ENCODE peak calls at places on chromosomes 13 and 19, in seven cellular contexts. C, R, U, L, N, F and D are unnamed samples.

GRCh38 chr19:34217952-34218817 is 36.2 kb upstream of the GARRE1 start:
- DNase-seq in F (no peak), N (peak), C (no peak), R (peak), L (no peak), U (peak), D (no peak)

GRCh38 chr13:79485014-79485441 is 4.1 kb downstream of the NDFIP2 start:
- DNase-seq in R (peak), L (no peak), F (no peak), N (peak), U (no peak), C (no peak), D (no peak)

GRCh38 chr19:35671818-35672217 is 5.5 kb downstream of the UPK1A start:
- DNase-seq in U (no peak), N (peak), F (no peak), R (no peak), C (no peak), L (no peak), D (no peak)

GRCh38 chr19:49997709-49998108 is 27.5 kb downstream of the VRK3 start:
- DNase-seq in R (peak), L (no peak), N (peak), U (peak), C (no peak), F (no peak), D (no peak)

GRCh38 chr13:89239361-89240127 is 1568.4 kb downstream of the SLITRK5 start:
- DNase-seq in C (no peak), N (no peak), F (no peak), L (no peak), R (no peak), U (no peak), D (no peak)

GRCh38 chr19:29293736-29294342 is 80.9 kb upstream of the UQCRFS1 start:
- DNase-seq in C (peak), N (no peak), U (no peak), L (no peak), F (no peak), R (no peak), D (no peak)

GRCh38 chr13:97223711-97224461 is 1.8 kb downstream of the MBNL2 start:
- DNase-seq in F (peak), U (no peak), L (no peak), R (peak), C (peak), N (peak), D (no peak)

GRCh38 chr19:54133312-54133956 is 4.1 kb upstream of the CNOT3 start:
- DNase-seq in C (no peak), L (no peak), R (peak), N (no peak), U (no peak), F (no peak), D (peak)

GRCh38 chr13:49021953-49022352 is 46.2 kb downstream of the FNDC3A start:
- DNase-seq in F (no peak), C (no peak), R (peak), U (no peak), N (no peak), L (no peak), D (no peak)

GRCh38 chr19:32231020-32231419 is 114.4 kb upstream of the ZNF507 start:
- DNase-seq in N (no peak), F (no peak), C (no peak), R (no peak), L (no peak), U (no peak), D (no peak)

GRCh38 chr13:42747399-42747873 is 33.9 kb upstream of the FAM216B start:
- DNase-seq in C (no peak), L (no peak), N (peak), F (no peak), U (no peak), R (peak), D (no peak)

GRCh38 chr13:79631260-79631659 is 150.3 kb downstream of the NDFIP2 start:
- DNase-seq in R (peak), F (no peak), U (no peak), L (no peak), N (peak), C (no peak), D (no peak)

GRCh38 chr19:16470911-16471811 is 609 bp downstream of the EPS15L1 start:
- DNase-seq in N (peak), F (peak), L (no peak), C (no peak), U (no peak), R (peak), D (no peak)

GRCh38 chr13:79637086-79637763 is 156.3 kb downstream of the NDFIP2 start:
- DNase-seq in L (no peak), N (peak), F (peak), C (peak), R (peak), U (no peak), D (no peak)

GRCh38 chr19:41415154-41415571 is 12.0 kb downstream of the B3GNT8 start:
- DNase-seq in L (no peak), U (no peak), F (peak), N (no peak), C (no peak), R (no peak), D (no peak)

GRCh38 chr13:40371531-40372125 is 294.8 kb downstream of the FOXO1 start:
- DNase-seq in U (no peak), F (no peak), N (no peak), L (no peak), C (no peak), R (no peak), D (no peak)

GRCh38 chr19:1526066-1526778 is 2.3 kb downstream of the PLK5 start:
- DNase-seq in C (no peak), N (no peak), R (no peak), L (no peak), U (no peak), F (no peak), D (no peak)

GRCh38 chr13:74204606-74205312 is 70.6 kb upstream of the KLF12 start:
- DNase-seq in F (no peak), L (no peak), R (peak), U (no peak), C (no peak), N (no peak), D (no peak)

GRCh38 chr13:73740681-73741080 is 393.5 kb downstream of the KLF12 start:
- DNase-seq in C (peak), U (no peak), L (no peak), N (peak), F (no peak), R (peak), D (no peak)

GRCh38 chr19:28705008-28705407 is 507.9 kb downstream of the UQCRFS1 start:
- DNase-seq in L (no peak), R (peak), C (no peak), U (no peak), F (no peak), N (peak), D (no peak)

DNA sequence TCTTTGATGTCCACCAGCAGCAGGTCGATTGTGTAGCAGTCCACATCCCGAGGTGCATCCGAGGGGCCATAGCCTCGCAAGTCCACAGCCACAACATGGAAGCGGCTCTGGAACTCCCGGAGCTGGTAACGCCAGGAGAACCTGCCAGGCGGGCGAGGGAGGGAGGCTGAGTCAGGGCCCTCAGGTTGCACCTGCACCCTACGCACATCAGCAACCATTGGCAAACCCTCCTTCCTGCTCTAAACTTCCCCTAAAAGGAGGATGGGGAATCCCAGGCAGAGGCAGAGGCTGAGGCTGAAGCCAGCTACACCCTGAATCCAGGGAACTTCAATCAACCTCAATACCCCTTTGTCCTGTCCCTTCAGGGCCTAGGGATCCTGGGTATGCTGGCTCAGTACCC is 992 bp downstream of the EPHX3 start:
- DNase-seq in U (no peak), F (no peak), R (no peak), C (no peak), N (no peak), L (no peak), D (no peak)
- H3K4me3 ChIP-seq in U (no peak), F (no peak), R (no peak), C (no peak), N (no peak), L (no peak), D (peak)

DNA sequence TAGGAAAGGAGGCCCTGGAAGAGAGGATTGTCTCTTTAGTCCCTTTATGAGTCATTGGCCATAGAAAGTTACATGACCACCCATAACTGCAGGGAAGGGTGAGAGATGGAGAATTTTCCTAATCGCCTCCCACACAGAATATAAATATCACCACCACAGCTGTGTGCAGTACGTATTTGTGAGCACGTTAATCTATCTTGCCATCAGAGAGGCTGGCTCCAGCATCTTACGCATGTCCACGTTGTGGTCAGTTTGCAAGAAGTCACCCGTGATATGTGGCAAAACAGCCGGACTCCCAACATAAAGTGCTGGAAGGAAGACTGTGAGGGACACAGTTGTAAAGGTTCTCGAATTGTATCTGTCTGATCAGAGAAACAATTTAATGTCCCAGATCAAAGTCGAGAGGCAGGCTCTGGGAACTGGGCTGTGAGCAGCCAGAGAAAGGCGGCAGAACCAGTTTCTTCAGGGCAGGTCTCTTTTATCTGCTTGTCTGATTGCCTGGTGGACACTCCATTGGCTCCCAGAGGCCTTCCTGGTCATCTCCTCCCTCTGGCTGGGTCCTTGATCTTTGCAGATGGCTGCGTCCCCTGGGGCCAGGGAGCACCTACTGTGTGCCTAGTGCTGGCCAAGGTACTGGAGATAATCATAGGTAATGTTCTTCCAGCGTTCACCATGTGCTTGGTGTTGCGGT is 74.9 kb downstream of the SIPA1L3 start:
- DNase-seq in N (no peak), U (no peak), R (peak), F (no peak), L (no peak), C (no peak), D (no peak)
- TF ChIP-seq CTCF in N (no peak), U (no peak), R (no peak), F (no peak), L (no peak), C (no peak), D (no peak)

GRCh38 chr19:2989236-2989946 is 12.0 kb downstream of the TLE6 start:
- DNase-seq in N (no peak), C (no peak), U (no peak), F (no peak), R (no peak), L (no peak), D (no peak)

GRCh38 chr19:2983351-2984195 is 6.2 kb downstream of the TLE6 start:
- DNase-seq in C (peak), U (peak), L (peak), R (peak), N (peak), F (peak), D (no peak)

GRCh38 chr19:2984196-2984490 is 6.8 kb downstream of the TLE6 start:
- DNase-seq in C (no peak), R (no peak), F (no peak), N (no peak), L (no peak), U (no peak), D (no peak)

GRCh38 chr19:2988568-2988967 is 11.2 kb downstream of the TLE6 start:
- DNase-seq in N (no peak), R (no peak), F (no peak), U (no peak), L (no peak), C (no peak), D (no peak)

GRCh38 chr19:2986951-2987491 is 9.7 kb downstream of the TLE6 start:
- DNase-seq in N (peak), C (no peak), U (peak), F (no peak), R (no peak), L (no peak), D (no peak)
- H3K4me3 ChIP-seq in N (no peak), C (no peak), U (no peak), F (no peak), R (no peak), L (no peak), D (no peak)

GRCh38 chr19:8826371-8826770 is 5.7 kb downstream of the ZNF558 start:
- DNase-seq in U (no peak), C (no peak), F (no peak), L (no peak), R (no peak), N (no peak), D (no peak)
- TF ChIP-seq CTCF in U (no peak), C (no peak), F (no peak), L (no peak), R (no peak), N (no peak), D (no peak)

DNA sequence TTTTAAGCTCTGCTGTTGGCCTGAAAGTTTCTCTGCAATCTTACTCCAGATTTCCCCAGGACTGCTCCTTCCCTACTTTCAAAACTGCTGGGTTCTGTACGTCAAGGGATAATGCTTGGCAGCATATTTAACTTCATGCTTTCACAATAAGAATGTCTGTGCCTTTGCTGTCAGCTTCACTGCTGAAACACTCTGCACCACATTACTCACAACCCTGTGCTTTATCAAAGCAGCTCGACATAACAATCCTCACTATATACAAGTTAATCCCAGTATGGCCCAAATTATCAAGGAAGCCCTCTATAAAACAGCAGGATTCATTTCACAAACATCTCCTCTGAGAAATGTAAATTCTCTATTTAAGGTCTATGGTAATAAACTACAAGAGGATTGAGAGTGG is 17.5 kb downstream of the LATS2 start:
- DNase-seq in R (peak), F (no peak), N (peak), C (no peak), U (no peak), L (no peak), D (no peak)
- H3K4me3 ChIP-seq in R (no peak), F (no peak), N (no peak), C (no peak), U (peak), L (no peak), D (no peak)

GRCh38 chr19:6736169-6736916 is 1.0 kb downstream of the GPR108 start:
- DNase-seq in F (peak), U (peak), N (peak), C (peak), R (peak), L (no peak), D (peak)
- TF ChIP-seq CTCF in F (peak), U (peak), N (peak), C (peak), R (peak), L (peak), D (peak)

GRCh38 chr19:4084547-4084877 is 17.8 kb upstream of the ZBTB7A start:
- DNase-seq in F (no peak), N (no peak), C (no peak), L (no peak), R (no peak), U (no peak), D (no peak)
- H3K4me3 ChIP-seq in F (peak), N (no peak), C (no peak), L (no peak), R (no peak), U (no peak), D (no peak)

DNA sequence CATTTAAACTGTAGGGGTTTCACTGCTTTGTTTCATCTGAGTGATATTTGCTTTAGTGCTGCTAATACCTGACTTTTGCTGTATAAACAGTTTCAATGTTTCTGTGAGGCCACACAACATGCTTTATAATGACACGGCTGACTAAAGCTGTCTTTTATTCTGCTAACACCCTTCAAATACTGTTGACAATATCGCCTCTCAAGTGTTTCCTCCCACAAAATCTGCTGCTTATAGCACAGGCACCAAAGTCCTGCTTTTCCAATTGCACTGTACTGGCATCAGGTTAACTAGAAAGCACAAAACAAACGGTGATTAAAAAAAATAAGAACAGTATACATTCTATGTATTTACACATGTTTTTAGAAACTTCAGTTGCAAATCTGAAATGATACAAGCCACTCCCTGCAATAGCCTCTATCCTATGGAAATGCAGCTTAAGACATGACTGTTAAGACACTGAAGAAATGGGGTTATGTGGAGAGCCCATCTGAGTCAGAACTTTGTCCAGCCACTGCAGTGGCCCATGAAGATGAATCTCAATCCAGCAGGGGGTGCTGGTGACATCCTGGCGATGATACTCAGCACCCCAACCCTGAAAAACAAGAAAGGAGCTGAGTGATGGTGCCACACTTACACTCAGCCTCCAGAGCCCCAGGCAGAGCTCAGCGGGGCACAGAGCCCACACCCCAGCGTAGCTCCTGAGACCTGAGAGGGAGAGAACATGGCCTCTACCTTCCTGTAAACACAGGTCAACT is 29.4 kb downstream of the RFXAP start:
- DNase-seq in C (no peak), U (peak), F (no peak), N (peak), L (no peak), R (no peak), D (no peak)
- TF ChIP-seq CTCF in C (no peak), U (peak), F (no peak), N (no peak), L (no peak), R (no peak), D (no peak)